ENCODE peak calls at places on chromosome X, in five cellular contexts. C, K, A, L and E are unnamed samples.

GRCh38 chrX:133523094-133523493 is 107.8 kb upstream of the GPC4 start:
- DNase-seq in C (no peak), K (no peak), A (no peak), L (no peak), E (no peak)

GRCh38 chrX:120242807-120243206 is 7.8 kb upstream of the ZBTB33 start:
- DNase-seq in C (no peak), K (no peak), A (no peak), L (no peak), E (no peak)

GRCh38 chrX:119481218-119481875 is 13.1 kb downstream of the SLC25A5 start:
- DNase-seq in C (no peak), K (no peak), A (no peak), L (no peak), E (no peak)

GRCh38 chrX:149495573-149496071 is 9.5 kb downstream of the IDS start:
- DNase-seq in C (no peak), K (no peak), A (no peak), L (peak), E (no peak)

GRCh38 chrX:65871671-65872311 is 168.1 kb downstream of the VSIG4 start:
- DNase-seq in C (no peak), K (peak), A (no peak), L (no peak), E (peak)

GRCh38 chrX:24117288-24117687 is 32.2 kb upstream of the ZFX start:
- DNase-seq in C (no peak), K (no peak), A (no peak), L (peak), E (no peak)

GRCh38 chrX:74246524-74246923 is 57.5 kb upstream of the ZCCHC13 start:
- DNase-seq in C (no peak), K (no peak), A (no peak), L (peak), E (no peak)

GRCh38 chrX:307261-308111 is 11.1 kb downstream of the GTPBP6 start:
- DNase-seq in C (no peak), K (no peak), A (no peak), L (no peak), E (no peak)

GRCh38 chrX:40543661-40544328 is 37.0 kb upstream of the ATP6AP2 start:
- DNase-seq in C (no peak), K (no peak), A (no peak), L (peak), E (peak)

GRCh38 chrX:152993933-152994332 is at the start of gene PNMA5:
- DNase-seq in C (no peak), K (no peak), A (no peak), L (no peak), E (no peak)

GRCh38 chrX:133249659-133250058 is 31.5 kb upstream of the TFDP3 start:
- DNase-seq in C (no peak), K (no peak), A (no peak), L (no peak), E (no peak)

GRCh38 chrX:39631275-39631674 is 466.5 kb downstream of the BCOR start:
- DNase-seq in C (no peak), K (no peak), A (no peak), L (no peak), E (no peak)

GRCh38 chrX:39063037-39063436 is 261.8 kb downstream of the MID1IP1 start:
- DNase-seq in C (no peak), K (no peak), A (no peak), L (no peak), E (no peak)

GRCh38 chrX:39527045-39527444 is 570.7 kb downstream of the BCOR start:
- DNase-seq in C (no peak), K (no peak), A (no peak), L (peak), E (no peak)

GRCh38 chrX:38864165-38864564 is 62.9 kb downstream of the MID1IP1 start:
- DNase-seq in C (no peak), K (no peak), A (no peak), L (no peak), E (no peak)

GRCh38 chrX:153494541-153495361 is at the start of gene BGN:
- DNase-seq in C (no peak), K (peak), A (no peak), L (peak), E (no peak)

GRCh38 chrX:45714864-45715263 is 514.2 kb upstream of the DIPK2B start:
- DNase-seq in C (no peak), K (peak), A (no peak), L (peak), E (no peak)

GRCh38 chrX:38061335-38061734 is 55.0 kb downstream of the SYTL5 start:
- DNase-seq in C (no peak), K (no peak), A (no peak), L (peak), E (no peak)

GRCh38 chrX:153226344-153227190 is 47.5 kb downstream of the MAGEA1 start:
- DNase-seq in C (no peak), K (peak), A (no peak), L (peak), E (no peak)

GRCh38 chrX:150517303-150517896 is 51.0 kb upstream of the MTM1 start:
- DNase-seq in C (no peak), K (no peak), A (no peak), L (no peak), E (no peak)

GRCh38 chrX:136768469-136769084 is 12.2 kb downstream of the ARHGEF6 start:
- DNase-seq in C (peak), K (peak), A (peak), L (peak), E (no peak)

GRCh38 chrX:9420513-9420912 is 44.3 kb upstream of the TBL1X start:
- DNase-seq in C (no peak), K (no peak), A (no peak), L (peak), E (peak)

GRCh38 chrX:44055638-44056037 is 82.4 kb upstream of the NDP start:
- DNase-seq in C (no peak), K (no peak), A (no peak), L (no peak), E (no peak)